ENCODE peak calls at places on chromosomes 5 and 9, in eight cellular contexts. O is endothelial cell; K is H9; N is GM23338; Q is left ventricle myocardium inferior; H is CD8-positive, alpha-beta T cell; Z is RWPE1; E is bronchial epithelial cell. P is an unnamed sample.

GRCh38 chr5:45454114-45454513 is 242.1 kb downstream of the HCN1 start:
- DNase-seq in O (peak), K (peak), N (peak), Q (no peak), H (no peak), Z (peak), E (peak), P (no peak)

GRCh38 chr5:170451764-170452365 is 52.0 kb upstream of the KCNIP1 start:
- DNase-seq in O (no peak), K (no peak), N (no peak), Q (no peak), H (no peak), Z (peak), E (peak), P (no peak)

GRCh38 chr5:122756263-122756911 is 18.5 kb upstream of the SNX2 start:
- DNase-seq in O (no peak), K (no peak), N (no peak), Q (no peak), H (no peak), Z (peak), E (peak), P (no peak)

GRCh38 chr9:105856020-105856419 is 161.7 kb downstream of the TMEM38B start:
- DNase-seq in O (no peak), K (no peak), N (no peak), Q (no peak), H (no peak), Z (no peak), E (no peak), P (no peak)

GRCh38 chr9:105280730-105281129 is 36.3 kb downstream of the SLC44A1 start:
- DNase-seq in O (no peak), K (no peak), N (no peak), Q (no peak), H (no peak), Z (peak), E (peak), P (no peak)

GRCh38 chr5:35458824-35459207 is 158.8 kb upstream of the SPEF2 start:
- DNase-seq in O (no peak), K (no peak), N (no peak), Q (no peak), H (no peak), Z (peak), E (peak), P (no peak)

GRCh38 chr5:142847898-142848790 is 78.0 kb downstream of the ARHGAP26 start:
- DNase-seq in O (no peak), K (no peak), N (no peak), Q (no peak), H (no peak), Z (no peak), E (no peak), P (no peak)

GRCh38 chr9:75086443-75087278 is 1.3 kb downstream of the NMRK1 start:
- DNase-seq in O (no peak), K (no peak), N (peak), Q (peak), H (no peak), Z (no peak), E (peak), P (no peak)

GRCh38 chr9:69645488-69645887 is 26.7 kb downstream of the APBA1 start:
- DNase-seq in O (no peak), K (peak), N (peak), Q (no peak), H (no peak), Z (peak), E (peak), P (no peak)

GRCh38 chr9:94872921-94873511 is 146.5 kb downstream of the AOPEP start:
- DNase-seq in O (no peak), K (no peak), N (no peak), Q (no peak), H (no peak), Z (no peak), E (no peak), P (no peak)

GRCh38 chr5:37248387-37248969 is 698 bp downstream of the CPLANE1 start:
- DNase-seq in O (no peak), K (no peak), N (peak), Q (no peak), H (no peak), Z (no peak), E (no peak), P (peak)

GRCh38 chr5:173178369-173178910 is 34.1 kb downstream of the BNIP1 start:
- DNase-seq in O (no peak), K (no peak), N (no peak), Q (no peak), H (no peak), Z (no peak), E (no peak), P (no peak)

GRCh38 chr5:55030676-55031445 is 6.8 kb downstream of the GZMK start:
- DNase-seq in O (no peak), K (no peak), N (no peak), Q (no peak), H (no peak), Z (no peak), E (no peak), P (no peak)

GRCh38 chr9:131511880-131512279 is 9.2 kb downstream of the POMT1 start:
- DNase-seq in O (no peak), K (no peak), N (no peak), Q (no peak), H (no peak), Z (no peak), E (no peak), P (no peak)

GRCh38 chr9:99181621-99182020 is 40.1 kb downstream of the ALG2 start:
- DNase-seq in O (no peak), K (no peak), N (no peak), Q (no peak), H (no peak), Z (no peak), E (no peak), P (no peak)

GRCh38 chr9:92911496-92912475 is 33.9 kb upstream of the ZNF484 start:
- DNase-seq in O (no peak), K (no peak), N (no peak), Q (no peak), H (no peak), Z (no peak), E (peak), P (no peak)

GRCh38 chr5:37055383-37055990 is 178.9 kb downstream of the NIPBL start:
- DNase-seq in O (no peak), K (no peak), N (no peak), Q (no peak), H (no peak), Z (no peak), E (peak), P (no peak)

GRCh38 chr5:131538177-131538593 is 96.8 kb downstream of the RAPGEF6 start:
- DNase-seq in O (no peak), K (no peak), N (no peak), Q (no peak), H (no peak), Z (peak), E (peak), P (no peak)

GRCh38 chr5:132012385-132013005 is 1.0 kb upstream of the ACSL6 start:
- DNase-seq in O (peak), K (peak), N (peak), Q (peak), H (no peak), Z (peak), E (peak), P (peak)

GRCh38 chr5:142151436-142152382 is 43.1 kb downstream of the NDFIP1 start:
- DNase-seq in O (peak), K (no peak), N (peak), Q (no peak), H (no peak), Z (peak), E (peak), P (peak)

GRCh38 chr5:124806026-124806856 is 59.8 kb upstream of the ZNF608 start:
- DNase-seq in O (no peak), K (peak), N (peak), Q (peak), H (no peak), Z (peak), E (peak), P (peak)

GRCh38 chr5:8034852-8035251 is 165.9 kb downstream of the MTRR start:
- DNase-seq in O (no peak), K (peak), N (peak), Q (no peak), H (no peak), Z (no peak), E (no peak), P (no peak)

GRCh38 chr5:126998201-126998631 is 32.1 kb downstream of the MARCHF3 start:
- DNase-seq in O (no peak), K (no peak), N (no peak), Q (no peak), H (no peak), Z (no peak), E (no peak), P (no peak)

GRCh38 chr5:10856646-10857332 is 95.8 kb upstream of the DAP start:
- DNase-seq in O (peak), K (peak), N (peak), Q (peak), H (no peak), Z (peak), E (no peak), P (peak)

GRCh38 chr9:121774715-121775613 is 123.5 kb downstream of the DAB2IP start:
- DNase-seq in O (no peak), K (no peak), N (no peak), Q (peak), H (no peak), Z (no peak), E (no peak), P (no peak)

GRCh38 chr5:177440211-177440989 is 6.2 kb upstream of the PRR7 start:
- DNase-seq in O (no peak), K (peak), N (no peak), Q (no peak), H (no peak), Z (no peak), E (no peak), P (no peak)

GRCh38 chr5:73153513-73153912 is 19.5 kb upstream of the TMEM174 start:
- DNase-seq in O (no peak), K (no peak), N (no peak), Q (no peak), H (no peak), Z (no peak), E (no peak), P (no peak)

GRCh38 chr9:90307177-90307833 is 335.3 kb downstream of the DIRAS2 start:
- DNase-seq in O (no peak), K (no peak), N (no peak), Q (no peak), H (no peak), Z (no peak), E (no peak), P (peak)

GRCh38 chr5:88724201-88724600 is 158.8 kb downstream of the MEF2C start:
- DNase-seq in O (no peak), K (no peak), N (peak), Q (no peak), H (no peak), Z (no peak), E (peak), P (no peak)

GRCh38 chr5:126837907-126838539 is 61.1 kb downstream of the LMNB1 start:
- DNase-seq in O (no peak), K (no peak), N (no peak), Q (no peak), H (no peak), Z (no peak), E (peak), P (no peak)

GRCh38 chr5:141904551-141904950 is 19.1 kb upstream of the DELE1 start:
- DNase-seq in O (no peak), K (no peak), N (no peak), Q (no peak), H (no peak), Z (no peak), E (no peak), P (no peak)

GRCh38 chr5:175438234-175438857 is 5.6 kb downstream of the DRD1 start:
- DNase-seq in O (no peak), K (no peak), N (peak), Q (no peak), H (no peak), Z (no peak), E (no peak), P (no peak)

GRCh38 chr5:51544386-51544785 is 161.1 kb downstream of the ISL1 start:
- DNase-seq in O (no peak), K (no peak), N (no peak), Q (no peak), H (no peak), Z (no peak), E (no peak), P (no peak)

GRCh38 chr5:38673671-38674071 is 117.2 kb upstream of the LIFR start:
- DNase-seq in O (no peak), K (peak), N (peak), Q (no peak), H (no peak), Z (no peak), E (peak), P (no peak)

GRCh38 chr9:136784249-136784996 is 6.7 kb upstream of the TMEM141 start:
- DNase-seq in O (no peak), K (no peak), N (peak), Q (no peak), H (no peak), Z (peak), E (no peak), P (no peak)
- TF ChIP-seq CTCF in O (peak), K (peak), N (peak), Q (peak), H (peak), Z (peak), E (peak), P (peak)

GRCh38 chr5:94248175-94248875 is 370.1 kb downstream of the KIAA0825 start:
- DNase-seq in O (no peak), K (no peak), N (no peak), Q (no peak), H (no peak), Z (no peak), E (no peak), P (no peak)

GRCh38 chr5:94249430-94249829 is 369.0 kb downstream of the KIAA0825 start:
- DNase-seq in O (no peak), K (no peak), N (peak), Q (no peak), H (no peak), Z (no peak), E (no peak), P (no peak)

DNA sequence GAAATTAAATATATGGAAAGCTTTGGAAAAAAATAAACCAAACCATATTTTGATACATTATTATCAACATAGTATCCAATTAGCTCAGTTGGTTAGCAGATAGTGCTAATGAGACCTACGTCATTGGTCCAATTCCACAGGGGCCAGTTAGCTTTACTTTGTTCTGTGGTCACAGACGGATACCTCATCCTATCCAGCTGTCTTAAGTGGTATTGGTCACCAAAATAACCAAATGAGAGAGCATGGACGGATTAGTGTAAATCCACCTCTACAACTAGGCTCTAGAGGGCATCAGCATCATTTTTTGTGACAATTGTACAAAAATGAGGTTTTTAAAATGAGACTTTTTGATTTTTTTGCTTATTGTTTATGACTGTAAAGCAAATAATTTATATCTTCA is 364.2 kb downstream of the KIAA0825 start:
- DNase-seq in O (no peak), K (no peak), N (peak), Q (no peak), H (no peak), Z (no peak), E (no peak), P (peak)
- TF ChIP-seq CTCF in O (no peak), K (no peak), N (no peak), Q (no peak), H (no peak), Z (no peak), E (no peak), P (no peak)

GRCh38 chr9:76756273-76756650 is 8.0 kb upstream of the PCA3 start:
- DNase-seq in O (peak), K (peak), N (peak), Q (no peak), H (no peak), Z (peak), E (no peak), P (peak)
- TF ChIP-seq CTCF in O (no peak), K (peak), N (peak), Q (no peak), H (no peak), Z (peak), E (no peak), P (no peak)

DNA sequence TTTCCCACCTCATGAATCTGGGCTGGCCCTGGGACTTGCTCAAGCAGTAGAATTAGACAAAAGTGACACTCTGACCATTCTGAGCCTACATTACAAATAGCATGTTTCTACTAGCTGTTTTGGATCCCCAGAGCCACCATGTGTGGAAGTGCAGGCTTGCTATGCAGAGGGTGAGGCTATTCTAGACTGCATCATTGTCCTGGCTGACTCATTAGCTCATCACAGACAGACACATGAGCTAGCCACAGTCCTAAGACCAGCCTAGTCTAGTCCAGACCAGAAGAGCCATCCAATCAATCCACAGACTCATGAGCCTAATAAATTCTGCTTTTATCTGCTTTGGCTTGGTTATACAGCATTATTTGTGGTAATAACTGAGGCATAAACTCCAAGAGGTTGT is 351.9 kb downstream of the PRELID2 start:
- DNase-seq in O (no peak), K (no peak), N (no peak), Q (no peak), H (no peak), Z (peak), E (peak), P (no peak)
- TF ChIP-seq CTCF in O (no peak), K (no peak), N (no peak), Q (no peak), H (no peak), Z (no peak), E (no peak), P (no peak)

DNA sequence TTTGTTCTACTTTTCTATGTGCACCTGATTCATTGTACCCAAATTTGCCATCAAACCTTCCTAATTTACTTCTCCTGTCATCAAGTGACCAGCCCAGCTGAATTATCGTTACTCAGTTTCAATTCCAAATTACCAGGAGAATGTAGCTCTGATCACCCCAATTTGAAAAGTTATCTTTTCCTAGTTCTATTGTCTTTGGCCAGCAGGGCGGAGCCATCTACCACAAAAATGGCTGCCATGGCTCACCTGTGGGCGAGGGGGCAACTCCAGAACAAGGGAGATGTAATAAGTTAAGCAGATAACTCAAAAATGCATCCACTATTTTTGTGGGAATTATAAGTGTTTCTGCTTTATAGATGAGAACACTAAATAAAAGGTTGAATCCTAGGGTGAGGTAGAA is 133.8 kb upstream of the MOCS2 start:
- DNase-seq in O (no peak), K (no peak), N (peak), Q (no peak), H (no peak), Z (no peak), E (no peak), P (no peak)
- TF ChIP-seq CTCF in O (no peak), K (peak), N (peak), Q (no peak), H (no peak), Z (no peak), E (no peak), P (no peak)

GRCh38 chr5:96614110-96614691 is 48.0 kb upstream of the CAST start:
- DNase-seq in O (peak), K (peak), N (peak), Q (no peak), H (no peak), Z (peak), E (peak), P (peak)
- TF ChIP-seq CTCF in O (peak), K (peak), N (peak), Q (peak), H (peak), Z (peak), E (peak), P (peak)